ENCODE peak calls at places on chromosomes 12 and 14, in five cellular contexts. A is gastrocnemius medialis, N is colonic mucosa, W is AG04450, C is body of pancreas. E is an unnamed sample.

GRCh38 chr12:115267891-115268290 is 583.9 kb upstream of the TBX3 start:
- DNase-seq in A (no peak), N (no peak), W (no peak), C (no peak), E (no peak)

GRCh38 chr14:61065671-61066070 is 84.6 kb downstream of the SLC38A6 start:
- DNase-seq in A (no peak), N (no peak), W (no peak), C (no peak), E (no peak)

GRCh38 chr12:50924439-50925341 is 27.7 kb upstream of the HIGD1C start:
- DNase-seq in A (peak; percentile 97), N (peak; percentile 97), W (peak; percentile 71), C (peak; percentile 94), E (peak; percentile 98)

GRCh38 chr14:92690171-92691011 is 58.0 kb downstream of the LGMN start:
- DNase-seq in A (no peak), N (peak; percentile 57), W (peak; percentile 10), C (peak; percentile 64), E (peak; percentile 65)

GRCh38 chr14:42130809-42131208 is 524.1 kb downstream of the LRFN5 start:
- DNase-seq in A (no peak), N (no peak), W (no peak), C (no peak), E (no peak)

GRCh38 chr12:66236969-66237368 is 48.0 kb downstream of the IRAK3 start:
- DNase-seq in A (no peak), N (no peak), W (no peak), C (no peak), E (no peak)

GRCh38 chr14:79861111-79861510 is 350.2 kb downstream of the DIO2 start:
- DNase-seq in A (no peak), N (no peak), W (no peak), C (no peak), E (no peak)

GRCh38 chr12:77847060-77847541 is 16.4 kb downstream of the NAV3 start:
- DNase-seq in A (no peak), N (no peak), W (no peak), C (no peak), E (peak; percentile 70)

GRCh38 chr14:84483072-84483410 is 1046.9 kb upstream of the FLRT2 start:
- DNase-seq in A (no peak), N (no peak), W (no peak), C (no peak), E (no peak)

GRCh38 chr12:132735496-132735895 is 24.9 kb downstream of the PGAM5 start:
- DNase-seq in A (no peak), N (no peak), W (no peak), C (no peak), E (no peak)

GRCh38 chr12:76266797-76267196 is 81.4 kb downstream of the BBS10 start:
- DNase-seq in A (peak; percentile 92), N (no peak), W (peak; percentile 73), C (no peak), E (peak; percentile 70)

GRCh38 chr14:24574206-24574774 is 1.8 kb downstream of the CTSG start:
- DNase-seq in A (no peak), N (no peak), W (no peak), C (no peak), E (no peak)

GRCh38 chr14:60348211-60348610 is 99.2 kb downstream of the PPM1A start:
- DNase-seq in A (no peak), N (no peak), W (no peak), C (no peak), E (no peak)

GRCh38 chr12:116927244-116927940 is 16.6 kb downstream of the FBXW8 start:
- DNase-seq in A (no peak), N (no peak), W (no peak), C (no peak), E (no peak)

GRCh38 chr12:65187665-65188064 is 18.3 kb downstream of the LEMD3 start:
- DNase-seq in A (no peak), N (no peak), W (no peak), C (no peak), E (no peak)

GRCh38 chr12:6229823-6230222 is 29.6 kb downstream of the CD9 start:
- DNase-seq in A (peak; percentile 73), N (peak; percentile 71), W (peak; percentile 90), C (no peak), E (peak; percentile 60)

GRCh38 chr12:123894823-123895338 is 77.8 kb downstream of the CCDC92 start:
- DNase-seq in A (no peak), N (no peak), W (no peak), C (no peak), E (peak; percentile 11)

GRCh38 chr12:124110372-124110883 is 137.4 kb downstream of the ZNF664 start:
- DNase-seq in A (no peak), N (no peak), W (no peak), C (no peak), E (no peak)

GRCh38 chr12:41548926-41549325 is 360.8 kb downstream of the PDZRN4 start:
- DNase-seq in A (no peak), N (no peak), W (no peak), C (no peak), E (no peak)

GRCh38 chr12:2997989-2998670 is 38.9 kb downstream of the TEAD4 start:
- DNase-seq in A (no peak), N (no peak), W (no peak), C (no peak), E (no peak)

GRCh38 chr12:87756721-87757120 is 272.5 kb downstream of the C12orf50 start:
- DNase-seq in A (no peak), N (no peak), W (no peak), C (no peak), E (peak; percentile 38)

GRCh38 chr14:26905219-26905618 is 307.4 kb upstream of the NOVA1 start:
- DNase-seq in A (no peak), N (no peak), W (no peak), C (no peak), E (no peak)

GRCh38 chr12:39240144-39240486 is 202.8 kb downstream of the KIF21A start:
- DNase-seq in A (no peak), N (no peak), W (no peak), C (no peak), E (no peak)

GRCh38 chr14:104895207-104895785 is 29.4 kb upstream of the PLD4 start:
- DNase-seq in A (no peak), N (no peak), W (no peak), C (peak; percentile 34), E (no peak)

GRCh38 chr14:58730793-58731464 is 93.2 kb downstream of the DACT1 start:
- DNase-seq in A (no peak), N (no peak), W (no peak), C (no peak), E (peak; percentile 42)

GRCh38 chr12:27309995-27310315 is 22.7 kb upstream of the BMAL2 start:
- DNase-seq in A (no peak), N (no peak), W (no peak), C (no peak), E (no peak)

GRCh38 chr14:37695836-37696235 is 100.4 kb downstream of the TTC6 start:
- DNase-seq in A (no peak), N (no peak), W (no peak), C (no peak), E (no peak)

GRCh38 chr14:99185436-99186068 is 86.4 kb downstream of the BCL11B start:
- DNase-seq in A (no peak), N (no peak), W (no peak), C (no peak), E (no peak)

GRCh38 chr12:109625131-109625559 is 51.6 kb downstream of the MVK start:
- DNase-seq in A (peak; percentile 86), N (peak; percentile 20), W (no peak), C (no peak), E (peak; percentile 13)

GRCh38 chr12:122190842-122191668 is 8.1 kb downstream of the LRRC43 start:
- DNase-seq in A (peak; percentile 27), N (peak; percentile 84), W (peak; percentile 15), C (peak; percentile 83), E (peak; percentile 73)

GRCh38 chr12:12046401-12046800 is 24.3 kb upstream of the BCL2L14 start:
- DNase-seq in A (no peak), N (no peak), W (no peak), C (no peak), E (no peak)

GRCh38 chr14:63853831-63854293 is 1.1 kb downstream of the SYNE2 start:
- DNase-seq in A (peak; percentile 48), N (peak; percentile 70), W (no peak), C (peak; percentile 48), E (peak; percentile 77)

GRCh38 chr12:27355486-27355885 is 22.9 kb downstream of the BMAL2 start:
- DNase-seq in A (no peak), N (no peak), W (no peak), C (no peak), E (no peak)

GRCh38 chr12:46921048-46921753 is 95.4 kb upstream of the SLC38A4 start:
- DNase-seq in A (no peak), N (no peak), W (no peak), C (no peak), E (peak; percentile 49)

GRCh38 chr12:724194-724855 is 28.1 kb upstream of the WNK1 start:
- DNase-seq in A (no peak), N (no peak), W (no peak), C (no peak), E (no peak)

DNA sequence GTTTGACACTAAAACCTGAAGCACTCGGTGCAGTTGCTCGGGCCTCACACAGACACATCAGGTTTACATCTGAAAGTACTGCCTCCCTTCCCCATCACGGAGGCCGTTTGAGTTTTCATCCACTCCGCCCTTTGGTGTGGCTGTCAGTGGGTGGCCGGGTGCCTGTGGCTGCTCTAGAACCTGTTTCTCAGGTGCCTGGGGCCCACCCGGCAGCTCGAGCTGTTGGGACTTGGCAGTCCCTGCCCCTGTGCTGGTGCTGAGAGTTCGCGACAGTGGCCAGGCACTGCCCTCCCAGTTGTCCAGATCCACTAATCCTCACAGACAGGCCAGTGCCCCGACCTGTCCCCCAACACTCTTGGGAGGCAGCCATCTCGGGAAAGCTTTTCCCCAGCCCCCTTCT is 22.4 kb downstream of the XRCC3 start:
- DNase-seq in A (no peak), N (no peak), W (no peak), C (no peak), E (no peak)
- H3K4me3 ChIP-seq in A (no peak overlapping the region), N (no peak overlapping the region), W (no peak overlapping the region), C (no peak overlapping the region), E (no peak overlapping the region)

GRCh38 chr12:22860926-22861325 is 236.0 kb downstream of the ETNK1 start:
- DNase-seq in A (no peak), N (no peak), W (no peak), C (no peak), E (no peak)

GRCh38 chr12:22866406-22866805 is 241.4 kb downstream of the ETNK1 start:
- DNase-seq in A (no peak), N (no peak), W (no peak), C (no peak), E (no peak)

GRCh38 chr12:22865822-22866221 is 240.9 kb downstream of the ETNK1 start:
- DNase-seq in A (no peak), N (no peak), W (no peak), C (no peak), E (no peak)
- TF ChIP-seq CTCF in A (no peak), N (no peak), W (no peak), C (no peak), E (no peak)

GRCh38 chr14:73949752-73950734 is at the start of the genes COQ6 and FAM161B:
- DNase-seq in A (peak; percentile 94), N (peak; percentile 96), W (peak; percentile 85), C (peak; percentile 93), E (peak; percentile 97)
- H3K4me3 ChIP-seq in A (peak within 1 kb of the TSS; percentile 68), N (peak within 1 kb of the TSS; percentile 89), W (peak within 1 kb of the TSS; percentile 99), C (peak within 1 kb of the TSS; percentile 96), E (peak within 1 kb of the TSS; percentile 97)

GRCh38 chr12:54734196-54734950 is 86.2 kb upstream of the DCD start:
- DNase-seq in A (no peak), N (no peak), W (no peak), C (peak; percentile 42), E (no peak)
- TF ChIP-seq CTCF in A (no peak), N (no peak), W (no peak), C (no peak), E (no peak)

GRCh38 chr12:14776236-14776959 is 26.9 kb downstream of the WBP11 start:
- DNase-seq in A (no peak), N (no peak), W (no peak), C (no peak), E (peak; percentile 64)
- H3K4me3 ChIP-seq in A (no peak overlapping the region), N (peak overlapping the region; percentile 80), W (no peak overlapping the region), C (no peak overlapping the region), E (peak overlapping the region; percentile 90)

E was measured in fibroblast of pulmonary artery.